ENCODE peak calls at places on chromosomes 11 and 22, in five cellular contexts. X, O, G, C and M are unnamed samples.

GRCh38 chr11:66556086-66556485 is 9.4 kb downstream of the ACTN3 start:
- DNase-seq in X (no peak), G (no peak), O (no peak), C (no peak), M (no peak)

GRCh38 chr22:28024422-28024888 is 105.4 kb upstream of the PITPNB start:
- DNase-seq in G (no peak), C (no peak), O (no peak), X (no peak), M (no peak)

GRCh38 chr11:69840371-69841169 is 21.4 kb upstream of the FGF3 start:
- DNase-seq in X (no peak), G (peak), O (no peak), C (no peak), M (no peak)

GRCh38 chr11:46972343-46972742 is 35.8 kb downstream of the CSTPP1 start:
- DNase-seq in X (no peak), G (no peak), O (no peak), C (peak), M (no peak)

GRCh38 chr22:22720724-22721261 is 76.4 kb downstream of the GGTLC2 start:
- DNase-seq in G (no peak), O (peak), C (peak), X (peak), M (peak)

GRCh38 chr22:48857202-48857805 is 970.4 kb downstream of the BRD1 start:
- DNase-seq in X (no peak), G (no peak), O (no peak), C (no peak), M (no peak)

GRCh38 chr22:45218974-45219373 is 21.7 kb downstream of the KIAA0930 start:
- DNase-seq in O (no peak), X (peak), C (no peak), G (no peak), M (no peak)

GRCh38 chr11:75428989-75429640 is 3.9 kb downstream of the KLHL35 start:
- DNase-seq in X (no peak), C (no peak), O (no peak), G (no peak), M (no peak)

GRCh38 chr11:88439356-88439755 is 101.8 kb upstream of the CTSC start:
- DNase-seq in X (no peak), C (no peak), G (no peak), O (no peak), M (no peak)

GRCh38 chr11:57775474-57775873 is 13.9 kb downstream of the CTNND1 start:
- DNase-seq in G (no peak), O (no peak), X (no peak), C (no peak), M (no peak)

GRCh38 chr11:106076421-106076922 is 675 bp downstream of the KBTBD3 start:
- DNase-seq in O (peak), G (no peak), C (no peak), X (no peak), M (no peak)

GRCh38 chr11:65432133-65432650 is 9.6 kb downstream of the NEAT1 start:
- DNase-seq in C (no peak), G (no peak), O (no peak), X (no peak), M (no peak)

GRCh38 chr22:37991738-37992442 is 7.5 kb upstream of the SOX10 start:
- DNase-seq in G (no peak), O (no peak), X (no peak), C (no peak), M (no peak)

GRCh38 chr11:24295360-24295759 is 201.5 kb upstream of the LUZP2 start:
- DNase-seq in X (no peak), O (no peak), C (no peak), G (no peak), M (no peak)

GRCh38 chr22:49705631-49706352 is 121.9 kb downstream of the BRD1 start:
- DNase-seq in O (no peak), X (no peak), G (no peak), C (no peak), M (no peak)

GRCh38 chr11:109547356-109548027 is 125.5 kb downstream of the C11orf87 start:
- DNase-seq in O (no peak), C (no peak), X (no peak), G (no peak), M (no peak)